ENCODE peak calls at places on chromosomes 1 and 21, in five cellular contexts. I, J, P, T and D are unnamed samples.
A peak's percentile ranks its signal among the peaks of the same experiment; 100 is the strongest.

GRCh38 chr1:42747125-42747524 is 7.1 kb upstream of the CLDN19 start:
- DNase-seq in I (peak; percentile 10), J (no peak), P (no peak), T (peak; percentile 10), D (no peak)

GRCh38 chr1:178238722-178239510 is 145.0 kb downstream of the RASAL2 start:
- DNase-seq in I (no peak), J (no peak), P (peak; percentile 99), T (peak; percentile 72), D (peak; percentile 81)

GRCh38 chr1:59433440-59433813 is 136.5 kb downstream of the FGGY start:
- DNase-seq in I (no peak), J (no peak), P (no peak), T (no peak), D (no peak)

GRCh38 chr1:203464226-203464625 is 11.4 kb upstream of the PRELP start:
- DNase-seq in I (peak; percentile 20), J (no peak), P (peak; percentile 29), T (no peak), D (no peak)

GRCh38 chr1:153958961-153959260 is 499 bp upstream of the CRTC2 start:
- DNase-seq in I (no peak), J (no peak), P (no peak), T (no peak), D (no peak)

GRCh38 chr1:195768377-195768776 is 839.9 kb downstream of the KCNT2 start:
- DNase-seq in I (no peak), J (no peak), P (no peak), T (no peak), D (no peak)

GRCh38 chr21:34582506-34583150 is 32.3 kb downstream of the RCAN1 start:
- DNase-seq in I (no peak), J (no peak), P (peak; percentile 30), T (peak; percentile 8), D (peak; percentile 68)

GRCh38 chr1:3450983-3451382 is 3.5 kb upstream of the ARHGEF16 start:
- DNase-seq in I (no peak), J (no peak), P (no peak), T (no peak), D (no peak)

GRCh38 chr1:22753396-22754083 is 42.9 kb downstream of the EPHB2 start:
- DNase-seq in I (no peak), J (no peak), P (no peak), T (no peak), D (no peak)

GRCh38 chr1:6414443-6414844 is 5.3 kb downstream of the HES2 start:
- DNase-seq in I (peak; percentile 75), J (no peak), P (peak; percentile 49), T (peak; percentile 53), D (peak; percentile 53)

GRCh38 chr1:5507340-5507739 is 484.9 kb downstream of the NPHP4 start:
- DNase-seq in I (peak; percentile 86), J (no peak), P (no peak), T (no peak), D (no peak)

GRCh38 chr1:8706995-8707396 is 110.4 kb downstream of the RERE start:
- DNase-seq in I (peak; percentile 95), J (no peak), P (peak; percentile 72), T (no peak), D (peak; percentile 40)

GRCh38 chr1:201149400-201149799 is 4.9 kb downstream of the TMEM9 start:
- DNase-seq in I (peak; percentile 36), J (no peak), P (peak; percentile 11), T (peak; percentile 85), D (peak; percentile 44)

GRCh38 chr1:116374340-116375164 is 1.5 kb downstream of the ATP1A1 start:
- DNase-seq in I (no peak), J (no peak), P (no peak), T (no peak), D (no peak)

GRCh38 chr1:64171797-64172281 is 31.6 kb upstream of the UBE2U start:
- DNase-seq in I (peak; percentile 13), J (no peak), P (peak; percentile 68), T (peak; percentile 4), D (no peak)

GRCh38 chr1:79745928-79746327 is 739.4 kb upstream of the ADGRL4 start:
- DNase-seq in I (no peak), J (no peak), P (no peak), T (peak; percentile 1), D (no peak)

GRCh38 chr1:241408170-241408569 is 51.2 kb upstream of the RGS7 start:
- DNase-seq in I (peak; percentile 22), J (no peak), P (no peak), T (no peak), D (peak; percentile 30)

GRCh38 chr21:45182958-45183357 is 104.7 kb downstream of the POFUT2 start:
- DNase-seq in I (no peak), J (no peak), P (no peak), T (no peak), D (no peak)

GRCh38 chr1:205480349-205481278 is 23.9 kb upstream of the CDK18 start:
- DNase-seq in I (no peak), J (no peak), P (no peak), T (no peak), D (no peak)

GRCh38 chr1:93000291-93000690 is 39.0 kb upstream of the DIPK1A start:
- DNase-seq in I (no peak), J (no peak), P (no peak), T (no peak), D (no peak)

GRCh38 chr1:60025552-60025951 is 48.0 kb downstream of the C1orf87 start:
- DNase-seq in I (no peak), J (no peak), P (no peak), T (no peak), D (no peak)

GRCh38 chr21:41631564-41632461 is 123.9 kb upstream of the TMPRSS2 start:
- DNase-seq in I (peak; percentile 70), J (no peak), P (peak; percentile 21), T (peak; percentile 39), D (no peak)

GRCh38 chr1:202643397-202644218 is 66.6 kb downstream of the SYT2 start:
- DNase-seq in I (peak; percentile 20), J (no peak), P (no peak), T (no peak), D (no peak)

GRCh38 chr1:223077434-223077833 is 65.6 kb downstream of the TLR5 start:
- DNase-seq in I (no peak), J (no peak), P (no peak), T (no peak), D (no peak)

GRCh38 chr1:172746091-172746949 is 87.4 kb downstream of the FASLG start:
- DNase-seq in I (no peak), J (no peak), P (peak; percentile 89), T (peak; percentile 51), D (peak; percentile 72)

GRCh38 chr1:97271906-97272788 is 550.6 kb downstream of the PTBP2 start:
- DNase-seq in I (no peak), J (no peak), P (no peak), T (no peak), D (no peak)